ENCODE peak calls at places on chromosomes 5 and 9, in ten cellular contexts. One of them, this sample, is unnamed.

GRCh38 chr5:36842087-36842486 is 34.5 kb upstream of the NIPBL start:
- DNase-seq in endothelial cell: no peak
- DNase-seq in sciatic nerve: no peak
- DNase-seq in hypothalamus: no peak
- DNase-seq in amygdala: no peak
- DNase-seq in HuH-7: no peak
- DNase-seq in nucleus accumbens: no peak
- DNase-seq in small intestine: no peak
- DNase-seq in ACHN: no peak
- DNase-seq in activated T-cell treated with anti-CD3 and anti-CD28 coated beads for 1 hour: no peak
- DNase-seq in this sample: no peak

GRCh38 chr5:53262348-53262970 is 152.9 kb upstream of the MOCS2 start:
- DNase-seq in endothelial cell: peak; percentile 45
- DNase-seq in sciatic nerve: no peak
- DNase-seq in hypothalamus: no peak
- DNase-seq in amygdala: no peak
- DNase-seq in HuH-7: peak; percentile 1
- DNase-seq in nucleus accumbens: no peak
- DNase-seq in small intestine: no peak
- DNase-seq in ACHN: peak; percentile 24
- DNase-seq in activated T-cell treated with anti-CD3 and anti-CD28 coated beads for 1 hour: no peak
- DNase-seq in this sample: no peak

GRCh38 chr5:116274251-116274650 is 189.4 kb downstream of the COMMD10 start:
- DNase-seq in endothelial cell: no peak
- DNase-seq in sciatic nerve: no peak
- DNase-seq in hypothalamus: no peak
- DNase-seq in amygdala: no peak
- DNase-seq in HuH-7: no peak
- DNase-seq in nucleus accumbens: no peak
- DNase-seq in small intestine: no peak
- DNase-seq in ACHN: no peak
- DNase-seq in activated T-cell treated with anti-CD3 and anti-CD28 coated beads for 1 hour: no peak
- DNase-seq in this sample: no peak

GRCh38 chr5:72859127-72859526 is 42.7 kb downstream of the TNPO1 start:
- DNase-seq in endothelial cell: no peak
- DNase-seq in sciatic nerve: no peak
- DNase-seq in hypothalamus: no peak
- DNase-seq in amygdala: no peak
- DNase-seq in HuH-7: no peak
- DNase-seq in nucleus accumbens: no peak
- DNase-seq in small intestine: no peak
- DNase-seq in ACHN: no peak
- DNase-seq in activated T-cell treated with anti-CD3 and anti-CD28 coated beads for 1 hour: no peak
- DNase-seq in this sample: no peak

GRCh38 chr9:110895141-110895912 is 142.9 kb downstream of the LPAR1 start:
- DNase-seq in endothelial cell: no peak
- DNase-seq in sciatic nerve: peak; percentile 77
- DNase-seq in hypothalamus: peak; percentile 10
- DNase-seq in amygdala: no peak
- DNase-seq in HuH-7: no peak
- DNase-seq in nucleus accumbens: no peak
- DNase-seq in small intestine: no peak
- DNase-seq in ACHN: no peak
- DNase-seq in activated T-cell treated with anti-CD3 and anti-CD28 coated beads for 1 hour: no peak
- DNase-seq in this sample: no peak

GRCh38 chr9:33851301-33851700 is 34.3 kb downstream of the UBE2R2 start:
- DNase-seq in endothelial cell: no peak
- DNase-seq in sciatic nerve: no peak
- DNase-seq in hypothalamus: no peak
- DNase-seq in amygdala: no peak
- DNase-seq in HuH-7: no peak
- DNase-seq in nucleus accumbens: no peak
- DNase-seq in small intestine: no peak
- DNase-seq in ACHN: no peak
- DNase-seq in activated T-cell treated with anti-CD3 and anti-CD28 coated beads for 1 hour: no peak
- DNase-seq in this sample: no peak

GRCh38 chr5:168872246-168872645 is 293.1 kb upstream of the PANK3 start:
- DNase-seq in endothelial cell: no peak
- DNase-seq in sciatic nerve: no peak
- DNase-seq in hypothalamus: no peak
- DNase-seq in amygdala: no peak
- DNase-seq in HuH-7: no peak
- DNase-seq in nucleus accumbens: no peak
- DNase-seq in small intestine: no peak
- DNase-seq in ACHN: no peak
- DNase-seq in activated T-cell treated with anti-CD3 and anti-CD28 coated beads for 1 hour: no peak
- DNase-seq in this sample: no peak

GRCh38 chr5:27083763-27084420 is 45.5 kb upstream of the CDH9 start:
- DNase-seq in endothelial cell: no peak
- DNase-seq in sciatic nerve: no peak
- DNase-seq in hypothalamus: no peak
- DNase-seq in amygdala: no peak
- DNase-seq in HuH-7: no peak
- DNase-seq in nucleus accumbens: no peak
- DNase-seq in small intestine: no peak
- DNase-seq in ACHN: no peak
- DNase-seq in activated T-cell treated with anti-CD3 and anti-CD28 coated beads for 1 hour: no peak
- DNase-seq in this sample: no peak

GRCh38 chr5:107704686-107705389 is 34.1 kb upstream of the EFNA5 start:
- DNase-seq in endothelial cell: no peak
- DNase-seq in sciatic nerve: no peak
- DNase-seq in hypothalamus: no peak
- DNase-seq in amygdala: no peak
- DNase-seq in HuH-7: no peak
- DNase-seq in nucleus accumbens: no peak
- DNase-seq in small intestine: no peak
- DNase-seq in ACHN: no peak
- DNase-seq in activated T-cell treated with anti-CD3 and anti-CD28 coated beads for 1 hour: no peak
- DNase-seq in this sample: no peak

GRCh38 chr5:177491983-177492746 is 5.2 kb downstream of the PDLIM7 start:
- DNase-seq in endothelial cell: no peak
- DNase-seq in sciatic nerve: no peak
- DNase-seq in hypothalamus: no peak
- DNase-seq in amygdala: no peak
- DNase-seq in HuH-7: no peak
- DNase-seq in nucleus accumbens: no peak
- DNase-seq in small intestine: no peak
- DNase-seq in ACHN: no peak
- DNase-seq in activated T-cell treated with anti-CD3 and anti-CD28 coated beads for 1 hour: no peak
- DNase-seq in this sample: no peak

GRCh38 chr9:113993838-113994540 is 84.1 kb downstream of the AMBP start:
- DNase-seq in endothelial cell: no peak
- DNase-seq in sciatic nerve: peak; percentile 65
- DNase-seq in hypothalamus: peak; percentile 61
- DNase-seq in amygdala: peak; percentile 51
- DNase-seq in HuH-7: no peak
- DNase-seq in nucleus accumbens: peak; percentile 64
- DNase-seq in small intestine: peak; percentile 47
- DNase-seq in ACHN: no peak
- DNase-seq in activated T-cell treated with anti-CD3 and anti-CD28 coated beads for 1 hour: no peak
- DNase-seq in this sample: no peak

GRCh38 chr5:32760091-32760509 is 49.0 kb downstream of the NPR3 start:
- DNase-seq in endothelial cell: no peak
- DNase-seq in sciatic nerve: no peak
- DNase-seq in hypothalamus: no peak
- DNase-seq in amygdala: no peak
- DNase-seq in HuH-7: no peak
- DNase-seq in nucleus accumbens: no peak
- DNase-seq in small intestine: no peak
- DNase-seq in ACHN: no peak
- DNase-seq in activated T-cell treated with anti-CD3 and anti-CD28 coated beads for 1 hour: no peak
- DNase-seq in this sample: peak; percentile 61

GRCh38 chr9:107786561-107786960 is 297.0 kb upstream of the KLF4 start:
- DNase-seq in endothelial cell: no peak
- DNase-seq in sciatic nerve: no peak
- DNase-seq in hypothalamus: no peak
- DNase-seq in amygdala: no peak
- DNase-seq in HuH-7: no peak
- DNase-seq in nucleus accumbens: no peak
- DNase-seq in small intestine: no peak
- DNase-seq in ACHN: no peak
- DNase-seq in activated T-cell treated with anti-CD3 and anti-CD28 coated beads for 1 hour: no peak
- DNase-seq in this sample: no peak

GRCh38 chr5:154850255-154851062 is at the start of gene FAXDC2:
- DNase-seq in endothelial cell: peak; percentile 53
- DNase-seq in sciatic nerve: peak; percentile 89
- DNase-seq in hypothalamus: peak; percentile 75
- DNase-seq in amygdala: peak; percentile 67
- DNase-seq in HuH-7: no peak
- DNase-seq in nucleus accumbens: peak; percentile 73
- DNase-seq in small intestine: no peak
- DNase-seq in ACHN: peak; percentile 29
- DNase-seq in activated T-cell treated with anti-CD3 and anti-CD28 coated beads for 1 hour: no peak
- DNase-seq in this sample: no peak

GRCh38 chr5:135568923-135569360 is 9.8 kb downstream of the CXCL14 start:
- DNase-seq in endothelial cell: no peak
- DNase-seq in sciatic nerve: no peak
- DNase-seq in hypothalamus: no peak
- DNase-seq in amygdala: no peak
- DNase-seq in HuH-7: no peak
- DNase-seq in nucleus accumbens: no peak
- DNase-seq in small intestine: no peak
- DNase-seq in ACHN: no peak
- DNase-seq in activated T-cell treated with anti-CD3 and anti-CD28 coated beads for 1 hour: no peak
- DNase-seq in this sample: no peak

GRCh38 chr9:98010450-98010849 is 27.3 kb downstream of the ANP32B start:
- DNase-seq in endothelial cell: peak; percentile 14
- DNase-seq in sciatic nerve: no peak
- DNase-seq in hypothalamus: no peak
- DNase-seq in amygdala: no peak
- DNase-seq in HuH-7: no peak
- DNase-seq in nucleus accumbens: no peak
- DNase-seq in small intestine: peak; percentile 60
- DNase-seq in ACHN: peak; percentile 39
- DNase-seq in activated T-cell treated with anti-CD3 and anti-CD28 coated beads for 1 hour: no peak
- DNase-seq in this sample: peak; percentile 88

GRCh38 chr5:177328545-177329231 is 17.0 kb upstream of the MXD3 start:
- DNase-seq in endothelial cell: no peak
- DNase-seq in sciatic nerve: no peak
- DNase-seq in hypothalamus: no peak
- DNase-seq in amygdala: no peak
- DNase-seq in HuH-7: no peak
- DNase-seq in nucleus accumbens: no peak
- DNase-seq in small intestine: no peak
- DNase-seq in ACHN: no peak
- DNase-seq in activated T-cell treated with anti-CD3 and anti-CD28 coated beads for 1 hour: no peak
- DNase-seq in this sample: no peak

GRCh38 chr9:129610473-129611301 is 10.2 kb downstream of the C9orf50 start:
- DNase-seq in endothelial cell: peak; percentile 90
- DNase-seq in sciatic nerve: peak; percentile 91
- DNase-seq in hypothalamus: peak; percentile 73
- DNase-seq in amygdala: no peak
- DNase-seq in HuH-7: peak; percentile 95
- DNase-seq in nucleus accumbens: peak; percentile 34
- DNase-seq in small intestine: peak; percentile 56
- DNase-seq in ACHN: peak; percentile 62
- DNase-seq in activated T-cell treated with anti-CD3 and anti-CD28 coated beads for 1 hour: peak; percentile 64
- DNase-seq in this sample: peak; percentile 54

GRCh38 chr9:108103294-108103693 is 613.7 kb upstream of the KLF4 start:
- DNase-seq in endothelial cell: no peak
- DNase-seq in sciatic nerve: no peak
- DNase-seq in hypothalamus: no peak
- DNase-seq in amygdala: no peak
- DNase-seq in HuH-7: no peak
- DNase-seq in nucleus accumbens: no peak
- DNase-seq in small intestine: no peak
- DNase-seq in ACHN: no peak
- DNase-seq in activated T-cell treated with anti-CD3 and anti-CD28 coated beads for 1 hour: no peak
- DNase-seq in this sample: no peak

GRCh38 chr9:120336021-120336752 is 243.8 kb downstream of the CDK5RAP2 start:
- DNase-seq in endothelial cell: no peak
- DNase-seq in sciatic nerve: no peak
- DNase-seq in hypothalamus: no peak
- DNase-seq in amygdala: no peak
- DNase-seq in HuH-7: no peak
- DNase-seq in nucleus accumbens: no peak
- DNase-seq in small intestine: no peak
- DNase-seq in ACHN: no peak
- DNase-seq in activated T-cell treated with anti-CD3 and anti-CD28 coated beads for 1 hour: no peak
- DNase-seq in this sample: no peak

GRCh38 chr9:9752722-9753121 is 860.1 kb downstream of the PTPRD start:
- DNase-seq in endothelial cell: no peak
- DNase-seq in sciatic nerve: peak; percentile 54
- DNase-seq in hypothalamus: no peak
- DNase-seq in amygdala: no peak
- DNase-seq in HuH-7: no peak
- DNase-seq in nucleus accumbens: no peak
- DNase-seq in small intestine: peak; percentile 11
- DNase-seq in ACHN: no peak
- DNase-seq in activated T-cell treated with anti-CD3 and anti-CD28 coated beads for 1 hour: no peak
- DNase-seq in this sample: no peak

GRCh38 chr5:125712397-125712796 is 710.8 kb upstream of the GRAMD2B start:
- DNase-seq in endothelial cell: no peak
- DNase-seq in sciatic nerve: no peak
- DNase-seq in hypothalamus: no peak
- DNase-seq in amygdala: no peak
- DNase-seq in HuH-7: no peak
- DNase-seq in nucleus accumbens: no peak
- DNase-seq in small intestine: no peak
- DNase-seq in ACHN: no peak
- DNase-seq in activated T-cell treated with anti-CD3 and anti-CD28 coated beads for 1 hour: no peak
- DNase-seq in this sample: no peak

GRCh38 chr5:76363385-76364261 is 39.5 kb upstream of the IQGAP2 start:
- DNase-seq in endothelial cell: no peak
- DNase-seq in sciatic nerve: no peak
- DNase-seq in hypothalamus: no peak
- DNase-seq in amygdala: no peak
- DNase-seq in HuH-7: no peak
- DNase-seq in nucleus accumbens: no peak
- DNase-seq in small intestine: peak; percentile 87
- DNase-seq in ACHN: no peak
- DNase-seq in activated T-cell treated with anti-CD3 and anti-CD28 coated beads for 1 hour: no peak
- DNase-seq in this sample: no peak

GRCh38 chr5:1048861-1049838 is 40.5 kb downstream of the NKD2 start:
- DNase-seq in endothelial cell: no peak
- DNase-seq in sciatic nerve: no peak
- DNase-seq in hypothalamus: no peak
- DNase-seq in amygdala: no peak
- DNase-seq in HuH-7: no peak
- DNase-seq in nucleus accumbens: no peak
- DNase-seq in small intestine: no peak
- DNase-seq in ACHN: no peak
- DNase-seq in activated T-cell treated with anti-CD3 and anti-CD28 coated beads for 1 hour: no peak
- DNase-seq in this sample: no peak

GRCh38 chr5:10457682-10458574 is 16.2 kb downstream of the ROPN1L start:
- DNase-seq in endothelial cell: peak; percentile 50
- DNase-seq in sciatic nerve: peak; percentile 61
- DNase-seq in hypothalamus: no peak
- DNase-seq in amygdala: no peak
- DNase-seq in HuH-7: no peak
- DNase-seq in nucleus accumbens: no peak
- DNase-seq in small intestine: no peak
- DNase-seq in ACHN: no peak
- DNase-seq in activated T-cell treated with anti-CD3 and anti-CD28 coated beads for 1 hour: no peak
- DNase-seq in this sample: no peak

GRCh38 chr5:1090538-1090937 is 21.3 kb downstream of the SLC12A7 start:
- DNase-seq in endothelial cell: no peak
- DNase-seq in sciatic nerve: no peak
- DNase-seq in hypothalamus: no peak
- DNase-seq in amygdala: no peak
- DNase-seq in HuH-7: no peak
- DNase-seq in nucleus accumbens: no peak
- DNase-seq in small intestine: no peak
- DNase-seq in ACHN: peak; percentile 5
- DNase-seq in activated T-cell treated with anti-CD3 and anti-CD28 coated beads for 1 hour: no peak
- DNase-seq in this sample: no peak

GRCh38 chr5:98929982-98930355 is 1.2 kb upstream of the CHD1 start:
- DNase-seq in endothelial cell: no peak
- DNase-seq in sciatic nerve: no peak
- DNase-seq in hypothalamus: no peak
- DNase-seq in amygdala: no peak
- DNase-seq in HuH-7: no peak
- DNase-seq in nucleus accumbens: no peak
- DNase-seq in small intestine: peak; percentile 56
- DNase-seq in ACHN: peak; percentile 18
- DNase-seq in activated T-cell treated with anti-CD3 and anti-CD28 coated beads for 1 hour: no peak
- DNase-seq in this sample: no peak

GRCh38 chr9:106993603-106994002 is 130.6 kb downstream of the ZNF462 start:
- DNase-seq in endothelial cell: no peak
- DNase-seq in sciatic nerve: no peak
- DNase-seq in hypothalamus: no peak
- DNase-seq in amygdala: no peak
- DNase-seq in HuH-7: no peak
- DNase-seq in nucleus accumbens: no peak
- DNase-seq in small intestine: no peak
- DNase-seq in ACHN: no peak
- DNase-seq in activated T-cell treated with anti-CD3 and anti-CD28 coated beads for 1 hour: no peak
- DNase-seq in this sample: no peak

This sample was measured in Caki2.